ENCODE peak calls at places on chromosomes 12 and 14, in nine cellular contexts. One of them, this sample, is unnamed.

GRCh38 chr12:67052981-67053380 is 216.2 kb upstream of the CAND1 start:
- DNase-seq in cardiac muscle cell: no peak
- DNase-seq in Peyer's patch: no peak
- DNase-seq in adrenal gland: no peak
- DNase-seq in cardiac fibroblast: no peak
- DNase-seq in heart right ventricle: no peak
- DNase-seq in mucosa of descending colon: no peak
- DNase-seq in choroid plexus epithelial cell: no peak
- DNase-seq in GM06990: no peak
- DNase-seq in this sample: no peak

GRCh38 chr14:80037349-80037748 is 174.0 kb downstream of the DIO2 start:
- DNase-seq in cardiac muscle cell: no peak
- DNase-seq in Peyer's patch: no peak
- DNase-seq in adrenal gland: no peak
- DNase-seq in cardiac fibroblast: no peak
- DNase-seq in heart right ventricle: no peak
- DNase-seq in mucosa of descending colon: no peak
- DNase-seq in choroid plexus epithelial cell: no peak
- DNase-seq in GM06990: no peak
- DNase-seq in this sample: no peak

GRCh38 chr12:56682323-56682722 is 5.8 kb downstream of the PTGES3 start:
- DNase-seq in cardiac muscle cell: no peak
- DNase-seq in Peyer's patch: peak
- DNase-seq in adrenal gland: no peak
- DNase-seq in cardiac fibroblast: no peak
- DNase-seq in heart right ventricle: no peak
- DNase-seq in mucosa of descending colon: no peak
- DNase-seq in choroid plexus epithelial cell: no peak
- DNase-seq in GM06990: no peak
- DNase-seq in this sample: no peak

GRCh38 chr14:106200539-106201310 is 674.3 kb downstream of the TMEM121 start:
- DNase-seq in cardiac muscle cell: no peak
- DNase-seq in Peyer's patch: no peak
- DNase-seq in adrenal gland: no peak
- DNase-seq in cardiac fibroblast: no peak
- DNase-seq in heart right ventricle: no peak
- DNase-seq in mucosa of descending colon: no peak
- DNase-seq in choroid plexus epithelial cell: no peak
- DNase-seq in GM06990: no peak
- DNase-seq in this sample: no peak

GRCh38 chr14:22047105-22047504 is 373.5 kb upstream of the OR4E1 start:
- DNase-seq in cardiac muscle cell: no peak
- DNase-seq in Peyer's patch: no peak
- DNase-seq in adrenal gland: no peak
- DNase-seq in cardiac fibroblast: no peak
- DNase-seq in heart right ventricle: no peak
- DNase-seq in mucosa of descending colon: no peak
- DNase-seq in choroid plexus epithelial cell: peak
- DNase-seq in GM06990: no peak
- DNase-seq in this sample: peak

GRCh38 chr12:58425481-58426392 is 484.4 kb downstream of the ATP23 start:
- DNase-seq in cardiac muscle cell: peak
- DNase-seq in Peyer's patch: no peak
- DNase-seq in adrenal gland: peak
- DNase-seq in cardiac fibroblast: peak
- DNase-seq in heart right ventricle: no peak
- DNase-seq in mucosa of descending colon: peak
- DNase-seq in choroid plexus epithelial cell: peak
- DNase-seq in GM06990: peak
- DNase-seq in this sample: peak

GRCh38 chr12:57497223-57498142 is 9.6 kb downstream of the MARS1 start:
- DNase-seq in cardiac muscle cell: no peak
- DNase-seq in Peyer's patch: no peak
- DNase-seq in adrenal gland: no peak
- DNase-seq in cardiac fibroblast: no peak
- DNase-seq in heart right ventricle: no peak
- DNase-seq in mucosa of descending colon: no peak
- DNase-seq in choroid plexus epithelial cell: no peak
- DNase-seq in GM06990: no peak
- DNase-seq in this sample: no peak

GRCh38 chr12:48696626-48697025 is 14.6 kb upstream of the KANSL2 start:
- DNase-seq in cardiac muscle cell: no peak
- DNase-seq in Peyer's patch: no peak
- DNase-seq in adrenal gland: no peak
- DNase-seq in cardiac fibroblast: no peak
- DNase-seq in heart right ventricle: no peak
- DNase-seq in mucosa of descending colon: no peak
- DNase-seq in choroid plexus epithelial cell: no peak
- DNase-seq in GM06990: no peak
- DNase-seq in this sample: no peak

GRCh38 chr14:65255583-65256443 is 153.5 kb upstream of the MAX start:
- DNase-seq in cardiac muscle cell: no peak
- DNase-seq in Peyer's patch: peak
- DNase-seq in adrenal gland: no peak
- DNase-seq in cardiac fibroblast: no peak
- DNase-seq in heart right ventricle: no peak
- DNase-seq in mucosa of descending colon: peak
- DNase-seq in choroid plexus epithelial cell: peak
- DNase-seq in GM06990: no peak
- DNase-seq in this sample: peak

GRCh38 chr14:104805326-104805678 is 4.4 kb downstream of the ZBTB42 start:
- DNase-seq in cardiac muscle cell: peak
- DNase-seq in Peyer's patch: no peak
- DNase-seq in adrenal gland: no peak
- DNase-seq in cardiac fibroblast: peak
- DNase-seq in heart right ventricle: peak
- DNase-seq in mucosa of descending colon: peak
- DNase-seq in choroid plexus epithelial cell: peak
- DNase-seq in GM06990: no peak
- DNase-seq in this sample: peak

GRCh38 chr12:34186492-34186891 is 164.2 kb downstream of the ALG10 start:
- DNase-seq in cardiac muscle cell: no peak
- DNase-seq in Peyer's patch: no peak
- DNase-seq in adrenal gland: no peak
- DNase-seq in cardiac fibroblast: no peak
- DNase-seq in heart right ventricle: no peak
- DNase-seq in mucosa of descending colon: no peak
- DNase-seq in choroid plexus epithelial cell: no peak
- DNase-seq in GM06990: no peak
- DNase-seq in this sample: no peak

DNA sequence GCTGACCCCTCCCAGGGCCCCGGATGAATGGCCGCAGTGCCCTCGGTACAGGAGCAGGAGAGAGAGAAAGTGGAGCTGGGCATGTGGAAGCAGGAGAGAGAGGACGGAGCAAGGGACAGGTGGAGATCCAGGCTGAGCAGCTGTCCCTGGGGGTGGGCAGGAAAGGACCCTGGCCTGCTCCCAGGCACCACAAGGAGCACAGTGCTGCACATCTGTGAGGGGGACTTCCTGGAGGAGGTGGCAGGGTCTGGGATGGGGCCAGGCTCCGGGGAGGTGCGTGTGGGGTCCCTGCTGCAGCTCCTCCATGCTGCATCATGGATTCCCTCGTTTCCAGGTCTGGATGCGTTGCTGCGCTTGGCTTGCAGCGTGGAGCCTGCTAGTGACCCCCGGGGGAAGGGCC is 13.0 kb upstream of the DLK1 start:
- DNase-seq in cardiac muscle cell: no peak
- DNase-seq in Peyer's patch: no peak
- DNase-seq in adrenal gland: no peak
- DNase-seq in cardiac fibroblast: no peak
- DNase-seq in heart right ventricle: no peak
- DNase-seq in mucosa of descending colon: no peak
- DNase-seq in choroid plexus epithelial cell: no peak
- DNase-seq in GM06990: no peak
- DNase-seq in this sample: no peak
- H3K4me3 ChIP-seq in cardiac muscle cell: no peak
- H3K4me3 ChIP-seq in Peyer's patch: no peak
- H3K4me3 ChIP-seq in adrenal gland: no peak
- H3K4me3 ChIP-seq in cardiac fibroblast: no peak
- H3K4me3 ChIP-seq in heart right ventricle: no peak
- H3K4me3 ChIP-seq in mucosa of descending colon: no peak
- H3K4me3 ChIP-seq in choroid plexus epithelial cell: no peak
- H3K4me3 ChIP-seq in GM06990: no peak
- H3K4me3 ChIP-seq in this sample: no peak

DNA sequence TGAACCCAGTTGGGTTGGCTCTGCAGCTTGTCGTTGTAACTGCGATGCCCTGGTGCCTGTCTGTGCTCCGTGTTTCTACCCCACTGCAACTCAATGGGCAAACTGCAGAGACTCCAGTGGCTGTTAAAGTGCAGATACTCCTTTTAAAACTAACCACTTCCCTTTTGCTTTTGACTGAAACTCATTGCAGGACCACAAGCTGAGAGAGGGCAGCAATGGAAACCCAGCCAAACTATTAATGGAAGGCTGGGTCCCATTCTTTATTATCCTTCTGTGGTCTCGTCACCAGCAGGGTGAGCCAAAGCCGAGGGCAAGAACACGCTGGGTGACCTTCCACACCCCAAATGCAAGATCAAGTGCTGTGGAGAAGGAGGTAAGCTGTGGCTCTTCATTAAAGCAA is 910.4 kb downstream of the VRK1 start:
- DNase-seq in cardiac muscle cell: no peak
- DNase-seq in Peyer's patch: no peak
- DNase-seq in adrenal gland: no peak
- DNase-seq in cardiac fibroblast: no peak
- DNase-seq in heart right ventricle: no peak
- DNase-seq in mucosa of descending colon: no peak
- DNase-seq in choroid plexus epithelial cell: no peak
- DNase-seq in GM06990: peak
- DNase-seq in this sample: no peak
- TF ChIP-seq CTCF in cardiac muscle cell: no peak
- TF ChIP-seq CTCF in Peyer's patch: no peak
- TF ChIP-seq CTCF in adrenal gland: no peak
- TF ChIP-seq CTCF in cardiac fibroblast: no peak
- TF ChIP-seq CTCF in heart right ventricle: no peak
- TF ChIP-seq CTCF in mucosa of descending colon: no peak
- TF ChIP-seq CTCF in choroid plexus epithelial cell: no peak
- TF ChIP-seq CTCF in GM06990: peak
- TF ChIP-seq CTCF in this sample: peak

GRCh38 chr14:89640141-89640540 is 223.1 kb upstream of the FOXN3 start:
- DNase-seq in cardiac muscle cell: peak
- DNase-seq in Peyer's patch: no peak
- DNase-seq in adrenal gland: no peak
- DNase-seq in cardiac fibroblast: peak
- DNase-seq in heart right ventricle: no peak
- DNase-seq in mucosa of descending colon: no peak
- DNase-seq in choroid plexus epithelial cell: peak
- DNase-seq in GM06990: no peak
- DNase-seq in this sample: no peak

GRCh38 chr14:89639687-89640086 is 222.7 kb upstream of the FOXN3 start:
- DNase-seq in cardiac muscle cell: no peak
- DNase-seq in Peyer's patch: no peak
- DNase-seq in adrenal gland: no peak
- DNase-seq in cardiac fibroblast: no peak
- DNase-seq in heart right ventricle: no peak
- DNase-seq in mucosa of descending colon: no peak
- DNase-seq in choroid plexus epithelial cell: no peak
- DNase-seq in GM06990: no peak
- DNase-seq in this sample: no peak

GRCh38 chr14:89638888-89639287 is 221.9 kb upstream of the FOXN3 start:
- DNase-seq in cardiac muscle cell: no peak
- DNase-seq in Peyer's patch: no peak
- DNase-seq in adrenal gland: no peak
- DNase-seq in cardiac fibroblast: no peak
- DNase-seq in heart right ventricle: no peak
- DNase-seq in mucosa of descending colon: no peak
- DNase-seq in choroid plexus epithelial cell: no peak
- DNase-seq in GM06990: no peak
- DNase-seq in this sample: no peak

GRCh38 chr14:89644641-89645040 is 227.6 kb upstream of the FOXN3 start:
- DNase-seq in cardiac muscle cell: no peak
- DNase-seq in Peyer's patch: no peak
- DNase-seq in adrenal gland: no peak
- DNase-seq in cardiac fibroblast: no peak
- DNase-seq in heart right ventricle: no peak
- DNase-seq in mucosa of descending colon: no peak
- DNase-seq in choroid plexus epithelial cell: no peak
- DNase-seq in GM06990: no peak
- DNase-seq in this sample: no peak

GRCh38 chr14:89641495-89642162 is 224.6 kb upstream of the FOXN3 start:
- DNase-seq in cardiac muscle cell: no peak
- DNase-seq in Peyer's patch: no peak
- DNase-seq in adrenal gland: no peak
- DNase-seq in cardiac fibroblast: no peak
- DNase-seq in heart right ventricle: no peak
- DNase-seq in mucosa of descending colon: no peak
- DNase-seq in choroid plexus epithelial cell: no peak
- DNase-seq in GM06990: peak
- DNase-seq in this sample: no peak
- H3K4me3 ChIP-seq in cardiac muscle cell: no peak
- H3K4me3 ChIP-seq in Peyer's patch: no peak
- H3K4me3 ChIP-seq in adrenal gland: no peak
- H3K4me3 ChIP-seq in cardiac fibroblast: no peak
- H3K4me3 ChIP-seq in heart right ventricle: no peak
- H3K4me3 ChIP-seq in mucosa of descending colon: no peak
- H3K4me3 ChIP-seq in choroid plexus epithelial cell: no peak
- H3K4me3 ChIP-seq in GM06990: peak
- H3K4me3 ChIP-seq in this sample: no peak

DNA sequence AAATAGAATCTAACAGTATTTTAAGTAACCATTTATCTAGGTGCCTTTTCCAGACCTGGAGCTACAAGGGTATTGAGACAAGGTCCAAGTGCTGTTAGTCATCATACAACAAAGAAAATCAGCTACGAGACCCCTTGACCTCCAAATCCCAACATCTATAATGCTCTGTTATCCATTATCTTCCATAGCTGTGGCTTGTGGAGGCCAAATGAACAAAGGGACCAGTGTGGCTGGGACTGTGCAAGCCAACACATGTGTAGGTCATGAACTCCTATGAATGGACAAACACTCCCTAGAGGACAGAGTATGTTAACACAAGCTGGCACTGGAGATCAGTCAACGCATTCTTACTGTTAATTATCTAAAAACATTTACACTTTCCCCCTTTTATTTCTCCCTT is 374.5 kb downstream of the EMP1 start:
- DNase-seq in cardiac muscle cell: no peak
- DNase-seq in Peyer's patch: no peak
- DNase-seq in adrenal gland: no peak
- DNase-seq in cardiac fibroblast: no peak
- DNase-seq in heart right ventricle: no peak
- DNase-seq in mucosa of descending colon: no peak
- DNase-seq in choroid plexus epithelial cell: no peak
- DNase-seq in GM06990: no peak
- DNase-seq in this sample: no peak
- TF ChIP-seq CTCF in cardiac muscle cell: no peak
- TF ChIP-seq CTCF in Peyer's patch: no peak
- TF ChIP-seq CTCF in adrenal gland: no peak
- TF ChIP-seq CTCF in cardiac fibroblast: no peak
- TF ChIP-seq CTCF in heart right ventricle: no peak
- TF ChIP-seq CTCF in mucosa of descending colon: no peak
- TF ChIP-seq CTCF in choroid plexus epithelial cell: no peak
- TF ChIP-seq CTCF in GM06990: no peak
- TF ChIP-seq CTCF in this sample: no peak

This sample was measured in epithelial cell of esophagus.